ENCODE peak calls at places on chromosomes 3 and 15, in eight cellular contexts. V, M, L, H, N, K, A and I are unnamed samples.

GRCh38 chr3:173589116-173589515 is 191.6 kb downstream of the NLGN1 start:
- DNase-seq in V (no peak), M (no peak), L (no peak), H (no peak), N (no peak), K (no peak), A (no peak), I (no peak)

GRCh38 chr3:74500257-74500656 is 114.2 kb downstream of the CNTN3 start:
- DNase-seq in V (no peak), M (no peak), L (peak; percentile 17), H (no peak), N (no peak), K (no peak), A (no peak), I (no peak)

GRCh38 chr3:58093573-58094195 is 85.5 kb downstream of the FLNB start:
- DNase-seq in V (no peak), M (no peak), L (peak; percentile 77), H (no peak), N (no peak), K (peak; percentile 21), A (peak; percentile 26), I (no peak)

GRCh38 chr3:8837172-8837571 is 67.8 kb upstream of the OXTR start:
- DNase-seq in V (no peak), M (no peak), L (peak; percentile 91), H (no peak), N (no peak), K (no peak), A (no peak), I (no peak)

GRCh38 chr3:126119008-126119675 is 35.2 kb upstream of the SLC41A3 start:
- DNase-seq in V (no peak), M (no peak), L (no peak), H (no peak), N (no peak), K (peak; percentile 50), A (no peak), I (no peak)

GRCh38 chr3:168248383-168249047 is 152.8 kb upstream of the GOLIM4 start:
- DNase-seq in V (peak; percentile 52), M (no peak), L (peak; percentile 47), H (no peak), N (no peak), K (no peak), A (no peak), I (no peak)

GRCh38 chr15:31360843-31361763 is 34.5 kb downstream of the KLF13 start:
- DNase-seq in V (no peak), M (no peak), L (no peak), H (no peak), N (peak; percentile 94), K (no peak), A (peak; percentile 92), I (peak; percentile 92)

GRCh38 chr3:142509079-142509478 is 61.2 kb upstream of the XRN1 start:
- DNase-seq in V (no peak), M (no peak), L (no peak), H (no peak), N (no peak), K (no peak), A (no peak), I (no peak)

GRCh38 chr15:80596521-80596976 is 98.6 kb upstream of the ABHD17C start:
- DNase-seq in V (no peak), M (no peak), L (peak; percentile 18), H (no peak), N (no peak), K (no peak), A (no peak), I (no peak)

GRCh38 chr15:64692166-64692565 is 83.2 kb downstream of the RBPMS2 start:
- DNase-seq in V (no peak), M (no peak), L (no peak), H (no peak), N (no peak), K (no peak), A (peak; percentile 35), I (peak; percentile 55)

GRCh38 chr15:64690008-64690407 is 85.4 kb downstream of the RBPMS2 start:
- DNase-seq in V (no peak), M (no peak), L (no peak), H (no peak), N (no peak), K (no peak), A (no peak), I (no peak)

GRCh38 chr15:64688770-64689169 is 86.6 kb downstream of the RBPMS2 start:
- DNase-seq in V (no peak), M (no peak), L (no peak), H (no peak), N (no peak), K (no peak), A (no peak), I (no peak)

GRCh38 chr15:64693134-64693533 is 82.3 kb downstream of the RBPMS2 start:
- DNase-seq in V (no peak), M (no peak), L (peak; percentile 95), H (peak; percentile 83), N (no peak), K (peak; percentile 88), A (no peak), I (no peak)

DNA sequence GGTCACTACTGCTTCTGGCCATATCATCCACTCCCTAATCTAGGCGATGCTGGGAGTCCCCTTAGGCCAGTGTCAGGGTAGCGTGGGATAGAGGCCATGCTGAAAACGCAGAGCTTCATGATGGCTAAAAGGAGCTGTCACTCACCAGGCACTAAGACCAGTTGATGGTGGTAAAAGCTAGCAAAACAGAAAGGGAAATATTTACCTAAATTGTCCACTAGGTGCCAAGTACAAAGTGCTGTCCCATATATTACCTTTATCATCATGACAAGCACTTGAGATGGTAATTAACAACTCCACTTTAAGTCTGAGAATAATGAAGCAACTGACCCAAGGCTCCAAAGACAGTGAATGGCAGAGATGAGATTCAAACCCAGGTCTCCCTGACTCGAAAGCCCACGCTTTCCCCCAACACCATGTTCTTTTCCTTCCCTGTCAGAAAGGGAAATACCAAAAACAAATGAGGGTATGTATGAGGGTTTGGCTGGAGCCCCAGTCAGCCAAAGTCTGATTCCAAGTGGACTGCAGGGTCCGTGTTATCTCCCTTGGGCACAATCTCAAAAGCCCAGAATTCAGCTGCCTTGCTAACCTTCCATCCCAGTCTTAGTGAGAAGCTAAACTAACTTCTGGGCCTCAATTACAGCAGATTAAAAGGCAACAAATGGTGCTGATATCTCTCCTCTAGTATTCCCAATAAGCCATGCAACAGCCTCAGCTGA is 84.7 kb downstream of the RBPMS2 start:
- DNase-seq in V (no peak), M (no peak), L (no peak), H (no peak), N (no peak), K (no peak), A (no peak), I (no peak)
- TF ChIP-seq CTCF in V (peak; percentile 36), M (no peak), L (no peak), H (peak; percentile 12), N (peak; percentile 11), K (no peak), A (no peak), I (no peak)

GRCh38 chr3:122024800-122025199 is 2.8 kb upstream of the ILDR1 start:
- DNase-seq in V (no peak), M (no peak), L (no peak), H (no peak), N (no peak), K (no peak), A (no peak), I (no peak)

GRCh38 chr3:122021811-122022401 is at the start of gene ILDR1:
- DNase-seq in V (no peak), M (no peak), L (no peak), H (no peak), N (peak; percentile 59), K (no peak), A (no peak), I (no peak)

GRCh38 chr3:122021037-122021436 is 1.0 kb downstream of the ILDR1 start:
- DNase-seq in V (no peak), M (no peak), L (no peak), H (no peak), N (no peak), K (no peak), A (no peak), I (no peak)

GRCh38 chr3:122025296-122025695 is 3.2 kb upstream of the ILDR1 start:
- DNase-seq in V (no peak), M (no peak), L (no peak), H (no peak), N (no peak), K (no peak), A (no peak), I (no peak)

DNA sequence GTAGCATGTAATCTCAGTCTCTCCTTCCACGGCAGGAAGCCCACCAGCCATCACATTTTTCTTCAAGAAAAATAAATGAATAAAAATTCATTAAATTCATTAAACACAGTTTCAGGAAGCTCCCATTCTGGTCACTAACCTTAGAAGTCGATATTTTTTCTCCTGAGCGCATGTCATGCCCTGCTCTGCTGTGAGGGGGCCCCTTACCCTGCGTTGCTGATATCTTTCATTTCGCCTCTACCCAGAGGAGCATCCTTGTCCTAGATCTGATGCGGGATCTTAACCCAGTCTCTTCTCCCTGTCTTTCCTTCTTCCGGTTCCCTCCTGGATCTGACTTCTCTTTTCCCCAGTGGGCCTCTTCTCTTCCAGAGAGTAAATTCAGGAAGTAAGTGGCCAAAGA is 1.3 kb upstream of the ILDR1 start:
- DNase-seq in V (no peak), M (no peak), L (no peak), H (no peak), N (no peak), K (no peak), A (no peak), I (no peak)
- TF ChIP-seq CTCF in V (no peak), M (no peak), L (no peak), H (no peak), N (no peak), K (no peak), A (no peak), I (no peak)

GRCh38 chr3:38964646-38965045 is 87.1 kb downstream of the SCN11A start:
- DNase-seq in V (no peak), M (no peak), L (no peak), H (no peak), N (no peak), K (no peak), A (no peak), I (no peak)

GRCh38 chr3:38957296-38957695 is 94.4 kb downstream of the SCN11A start:
- DNase-seq in V (no peak), M (no peak), L (no peak), H (no peak), N (no peak), K (no peak), A (no peak), I (no peak)

GRCh38 chr3:38960042-38960622 is 91.6 kb downstream of the SCN11A start:
- DNase-seq in V (no peak), M (no peak), L (peak; percentile 18), H (no peak), N (no peak), K (no peak), A (no peak), I (no peak)

GRCh38 chr3:38960953-38961622 is 90.7 kb downstream of the SCN11A start:
- DNase-seq in V (peak; percentile 47), M (no peak), L (peak; percentile 41), H (no peak), N (no peak), K (no peak), A (peak; percentile 57), I (peak; percentile 43)
- TF ChIP-seq CTCF in V (peak; percentile 76), M (peak; percentile 55), L (peak; percentile 47), H (peak; percentile 36), N (peak; percentile 57), K (no peak), A (peak; percentile 79), I (peak; percentile 80)

DNA sequence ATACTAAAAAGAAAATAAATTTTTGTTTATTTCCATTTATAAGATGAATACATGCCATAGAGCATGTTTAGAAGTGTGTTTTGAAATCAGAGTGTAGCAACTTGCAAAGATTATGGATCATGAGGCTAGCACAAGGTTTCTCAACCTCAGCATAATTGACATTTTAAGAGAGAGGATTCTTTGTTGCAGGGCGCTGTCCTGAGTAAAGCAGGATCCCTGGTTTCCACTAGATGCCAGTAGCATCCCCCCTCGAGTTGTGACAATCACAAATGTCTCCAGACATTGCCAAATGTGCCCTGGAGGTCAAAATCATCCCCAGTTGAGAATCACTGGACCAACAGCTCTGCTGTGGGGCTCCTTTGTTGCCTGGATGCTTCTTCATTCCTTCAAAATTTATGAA is 128.5 kb upstream of the RBMS3 start:
- DNase-seq in V (peak; percentile 17), M (no peak), L (no peak), H (no peak), N (no peak), K (no peak), A (no peak), I (no peak)
- TF ChIP-seq CTCF in V (no peak), M (no peak), L (no peak), H (no peak), N (no peak), K (no peak), A (no peak), I (no peak)